ENCODE peak calls at places on chromosome 20, in four cellular contexts. O is AML-193, I is tibial nerve, A is GM12865. K is an unnamed sample.

GRCh38 chr20:9200620-9201019 is 131.7 kb downstream of the PLCB4 start:
- DNase-seq in O (no peak), I (no peak), A (no peak), K (no peak)

GRCh38 chr20:25275813-25276532 is 28.1 kb downstream of the PYGB start:
- DNase-seq in O (no peak), I (no peak), A (no peak), K (no peak)

GRCh38 chr20:52303281-52303950 is 111.8 kb upstream of the ZFP64 start:
- DNase-seq in A (no peak), O (no peak), I (no peak), K (no peak)

GRCh38 chr20:21513881-21514540 is at the start of gene NKX2-2:
- DNase-seq in O (no peak), I (no peak), A (no peak), K (no peak)

GRCh38 chr20:41369673-41370072 is 3.1 kb upstream of the EMILIN3 start:
- DNase-seq in O (no peak), A (peak; percentile 44), I (no peak), K (no peak)

GRCh38 chr20:35174458-35175216 is 2.8 kb downstream of the PROCR start:
- DNase-seq in O (no peak), I (no peak), A (no peak), K (no peak)

GRCh38 chr20:20743511-20744169 is 31.2 kb upstream of the RALGAPA2 start:
- DNase-seq in O (peak; percentile 86), I (peak; percentile 38), A (no peak), K (no peak)

GRCh38 chr20:33419140-33419974 is 18.0 kb upstream of the CDK5RAP1 start:
- DNase-seq in A (no peak), O (no peak), I (no peak), K (no peak)

GRCh38 chr20:38023181-38024085 is 9.8 kb downstream of the TTI1 start:
- DNase-seq in A (no peak), O (peak; percentile 31), I (no peak), K (no peak)

GRCh38 chr20:12902992-12903391 is 105.8 kb upstream of the SPTLC3 start:
- DNase-seq in A (no peak), I (no peak), O (no peak), K (no peak)

GRCh38 chr20:63968928-63969760 is 586 bp downstream of the ZNF512B start:
- DNase-seq in A (no peak), O (no peak), I (no peak), K (no peak)

GRCh38 chr20:16714242-16714641 is 15.6 kb upstream of the SNRPB2 start:
- DNase-seq in I (no peak), A (no peak), O (no peak), K (no peak)

GRCh38 chr20:6034134-6034969 is 19.5 kb downstream of the LRRN4 start:
- DNase-seq in A (no peak), I (no peak), O (no peak), K (no peak)

GRCh38 chr20:46399401-46399800 is 7.0 kb downstream of the ELMO2 start:
- DNase-seq in O (no peak), I (no peak), A (no peak), K (no peak)

GRCh38 chr20:40493071-40493470 is 196.0 kb downstream of the MAFB start:
- DNase-seq in O (no peak), A (no peak), I (peak; percentile 79), K (no peak)

GRCh38 chr20:32454164-32455145 is 96.3 kb downstream of the ASXL1 start:
- DNase-seq in A (no peak), O (no peak), I (no peak), K (no peak)

GRCh38 chr20:14142171-14142570 is 146.9 kb downstream of the MACROD2 start:
- DNase-seq in A (peak; percentile 63), O (no peak), I (peak; percentile 14), K (peak; percentile 28)

GRCh38 chr20:51811514-51811913 is 9.2 kb upstream of the SALL4 start:
- DNase-seq in I (no peak), A (no peak), O (no peak), K (no peak)

GRCh38 chr20:1465470-1466210 is 1.0 kb downstream of the NSFL1C start:
- DNase-seq in I (no peak), O (no peak), A (no peak), K (no peak)

GRCh38 chr20:53660078-53660909 is 66.7 kb upstream of the ZNF217 start:
- DNase-seq in I (no peak), O (no peak), A (peak; percentile 71), K (no peak)

K was measured in foreskin melanocyte.